ENCODE peak calls at places on chromosome 15, in six cellular contexts. F is breast epithelium, S is gastrocnemius medialis, J is IMR-90, R is HCT116, C is body of pancreas. K is an unnamed sample.

GRCh38 chr15:69730281-69731235 is 277.9 kb downstream of the RPLP1 start:
- DNase-seq in S (no peak), R (no peak), J (no peak), C (no peak), F (no peak), K (no peak)

GRCh38 chr15:33243393-33243792 is 48.9 kb upstream of the FMN1 start:
- DNase-seq in J (peak), S (no peak), C (no peak), F (no peak), R (no peak), K (no peak)

GRCh38 chr15:69394556-69395282 is 19.4 kb upstream of the KIF23 start:
- DNase-seq in F (peak), S (peak), C (peak), R (peak), J (peak), K (peak)

GRCh38 chr15:94858449-94858848 is 627.1 kb downstream of the MCTP2 start:
- DNase-seq in S (no peak), F (no peak), C (no peak), J (no peak), R (no peak), K (no peak)

GRCh38 chr15:74783072-74783807 is 1.4 kb downstream of the CSK start:
- DNase-seq in J (peak), F (no peak), R (no peak), S (no peak), C (no peak), K (no peak)

GRCh38 chr15:101675796-101676582 is 23.8 kb upstream of the TM2D3 start:
- DNase-seq in J (peak), C (no peak), R (no peak), F (no peak), S (no peak), K (no peak)

GRCh38 chr15:87707076-87707475 is 549.5 kb downstream of the NTRK3 start:
- DNase-seq in R (no peak), S (no peak), F (no peak), C (no peak), J (no peak), K (peak)

GRCh38 chr15:25611603-25612002 is 172.8 kb upstream of the UBE3A start:
- DNase-seq in C (no peak), F (no peak), S (no peak), J (peak), R (no peak), K (no peak)

GRCh38 chr15:48636511-48636910 is 9.0 kb downstream of the FBN1 start:
- DNase-seq in R (no peak), S (no peak), J (no peak), F (no peak), C (no peak), K (no peak)

GRCh38 chr15:41990243-41990605 is 17.9 kb upstream of the EHD4 start:
- DNase-seq in F (no peak), R (no peak), J (no peak), S (no peak), C (no peak), K (no peak)

GRCh38 chr15:99729920-99730319 is 3.3 kb downstream of the LYSMD4 start:
- DNase-seq in J (peak), R (no peak), S (no peak), F (no peak), C (no peak), K (no peak)

GRCh38 chr15:52466134-52466701 is 62.5 kb downstream of the MYO5A start:
- DNase-seq in J (no peak), R (no peak), F (no peak), C (no peak), S (no peak), K (no peak)

GRCh38 chr15:27783668-27784067 is 315.4 kb downstream of the OCA2 start:
- DNase-seq in S (no peak), J (no peak), F (no peak), C (no peak), R (no peak), K (peak)

GRCh38 chr15:101058735-101059134 is 139.6 kb downstream of the LRRK1 start:
- DNase-seq in R (no peak), F (no peak), J (no peak), C (no peak), S (no peak), K (no peak)

GRCh38 chr15:58463815-58464697 is 32.3 kb downstream of the LIPC start:
- DNase-seq in S (no peak), F (no peak), C (no peak), J (peak), R (no peak), K (no peak)

GRCh38 chr15:74722591-74722990 is 2.7 kb downstream of the CYP1A1 start:
- DNase-seq in S (no peak), J (no peak), R (no peak), C (no peak), F (no peak), K (no peak)

GRCh38 chr15:75817151-75817935 is 25.9 kb upstream of the UBE2Q2 start:
- DNase-seq in J (no peak), S (no peak), R (no peak), C (no peak), F (no peak), K (no peak)

GRCh38 chr15:33910741-33911140 is 57.6 kb upstream of the CHRM5 start:
- DNase-seq in R (no peak), S (no peak), J (peak), C (no peak), F (no peak), K (no peak)

GRCh38 chr15:29968099-29968892 is 114.5 kb upstream of the GOLGA8J start:
- DNase-seq in R (no peak), S (no peak), F (no peak), J (no peak), C (peak), K (no peak)

GRCh38 chr15:77420610-77421369 is at the start of gene HMG20A:
- DNase-seq in S (peak), F (peak), C (peak), R (peak), J (peak), K (no peak)

GRCh38 chr15:48987142-48987541 is 23.4 kb upstream of the SHC4 start:
- DNase-seq in S (no peak), C (no peak), F (no peak), R (no peak), J (no peak), K (no peak)

GRCh38 chr15:68578960-68579935 is at the start of gene CORO2B:
- DNase-seq in C (peak), R (no peak), F (no peak), S (no peak), J (peak), K (no peak)

GRCh38 chr15:30954674-30955073 is 36.8 kb downstream of the MTMR10 start:
- DNase-seq in S (no peak), F (no peak), R (no peak), C (no peak), J (peak), K (no peak)

GRCh38 chr15:51952805-51953204 is 18.8 kb downstream of the LEO1 start:
- DNase-seq in S (no peak), J (no peak), F (no peak), R (no peak), C (no peak), K (no peak)

GRCh38 chr15:72774696-72775383 is 8.7 kb downstream of the ADPGK start:
- DNase-seq in J (no peak), S (no peak), C (no peak), F (no peak), R (no peak), K (no peak)

GRCh38 chr15:68383161-68384074 is 48.5 kb downstream of the ITGA11 start:
- DNase-seq in F (no peak), J (peak), S (no peak), C (peak), R (peak), K (peak)

GRCh38 chr15:25236143-25236860 is 202.5 kb downstream of the UBE3A start:
- DNase-seq in C (no peak), R (no peak), S (no peak), J (no peak), F (no peak), K (no peak)

GRCh38 chr15:48954538-48954937 is 9.2 kb downstream of the SHC4 start:
- DNase-seq in R (no peak), F (no peak), J (peak), S (no peak), C (no peak), K (peak)

GRCh38 chr15:51758645-51759044 is 7.2 kb downstream of the TMOD2 start:
- DNase-seq in R (no peak), S (no peak), F (no peak), C (peak), J (peak), K (peak)

GRCh38 chr15:87710406-87710805 is 546.1 kb downstream of the NTRK3 start:
- DNase-seq in S (no peak), C (peak), J (peak), F (no peak), R (no peak), K (peak)

GRCh38 chr15:45634442-45635190 is at the start of gene SQOR:
- DNase-seq in C (peak), J (peak), R (peak), S (peak), F (peak), K (peak)

GRCh38 chr15:93028111-93028631 is 60.8 kb downstream of the RGMA start:
- DNase-seq in R (no peak), C (no peak), F (no peak), S (no peak), J (no peak), K (no peak)

GRCh38 chr15:83106994-83107840 is at the start of gene TM6SF1:
- DNase-seq in C (no peak), F (no peak), J (no peak), R (no peak), S (peak), K (no peak)

GRCh38 chr15:26974120-26974780 is 3.3 kb downstream of the GABRG3 start:
- DNase-seq in S (no peak), R (no peak), J (peak), F (no peak), C (no peak), K (no peak)

GRCh38 chr15:93087825-93088199 is 1.2 kb downstream of the RGMA start:
- DNase-seq in F (no peak), S (peak), J (peak), R (peak), C (peak), K (peak)

GRCh38 chr15:23881299-23881698 is 194.2 kb upstream of the NDN start:
- DNase-seq in C (no peak), R (no peak), J (no peak), F (no peak), S (no peak), K (no peak)
- H3K27ac ChIP-seq in C (no peak), R (no peak), J (no peak), F (no peak), S (no peak), K (no peak)

DNA sequence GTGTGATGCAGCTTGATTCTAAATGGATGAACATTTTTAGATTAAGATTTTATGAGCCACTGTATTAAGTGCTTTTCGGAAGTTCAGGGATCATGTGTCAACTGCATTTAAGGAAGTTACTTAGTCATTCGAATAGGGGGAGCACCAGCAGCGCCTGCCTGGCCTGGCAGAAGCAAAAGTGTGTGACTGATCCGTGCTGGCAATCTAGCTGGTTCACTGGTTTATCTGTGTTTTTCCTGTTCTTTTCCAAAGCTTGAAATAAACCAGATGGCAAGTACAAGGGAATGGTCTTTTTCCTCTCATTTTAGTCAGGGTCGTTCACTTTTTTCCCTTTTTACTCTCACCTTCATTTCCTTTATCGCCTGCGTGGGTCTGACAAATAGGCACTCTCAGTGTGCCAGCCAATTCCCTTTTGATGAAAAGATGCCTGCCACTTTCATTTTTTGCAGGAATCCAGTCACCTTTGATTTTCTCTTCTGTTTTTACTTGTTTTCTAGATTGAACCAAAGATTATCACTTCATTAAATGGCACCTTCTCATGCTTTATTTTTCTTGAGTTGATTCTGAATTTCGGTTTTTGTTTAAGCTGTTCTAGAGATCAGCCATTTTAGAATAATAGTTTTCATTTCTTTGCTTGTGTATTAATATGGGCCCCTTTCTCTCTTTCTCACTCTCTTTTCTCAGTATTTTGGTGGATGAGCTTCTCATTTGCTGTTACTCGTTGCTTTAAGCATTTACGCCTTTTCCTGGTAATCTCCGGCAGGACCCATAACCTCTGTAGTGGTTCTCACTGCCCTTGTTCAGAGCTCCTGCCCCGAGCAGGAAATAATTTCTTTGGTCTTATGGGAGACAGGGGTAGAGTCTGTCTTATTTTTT is 2.8 kb downstream of the ABHD2 start:
- DNase-seq in C (peak), R (no peak), S (peak), J (peak), F (no peak), K (peak)
- TF ChIP-seq POLR2A in C (peak), R (no peak), S (peak), J (no peak), F (no peak), K (no peak)

GRCh38 chr15:67031321-67031720 is 34.1 kb upstream of the SMAD3 start:
- DNase-seq in J (no peak), F (no peak), R (no peak), S (no peak), C (no peak), K (no peak)
- H3K27ac ChIP-seq in J (no peak), F (no peak), R (no peak), S (no peak), C (no peak), K (no peak)

DNA sequence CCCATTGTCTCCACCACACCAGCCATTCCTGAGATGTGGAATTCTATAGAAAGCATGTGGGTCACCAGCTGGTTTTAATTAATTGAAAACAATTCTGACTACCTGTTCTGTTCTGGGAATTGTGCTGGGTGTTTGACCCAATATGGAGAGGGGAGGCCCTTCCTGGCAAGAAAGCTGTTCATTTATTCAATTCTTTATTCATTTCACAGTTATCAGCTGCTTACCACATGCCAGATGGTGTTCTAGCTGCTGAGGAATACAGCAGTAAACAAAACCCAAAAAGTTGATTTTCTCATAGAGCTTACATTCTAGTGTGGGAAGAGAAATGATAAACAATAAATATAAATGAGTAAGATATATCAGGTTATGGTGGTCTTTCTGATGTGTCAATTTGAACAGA is 296.1 kb upstream of the RASGRP1 start:
- DNase-seq in R (no peak), C (no peak), J (peak), F (no peak), S (no peak), K (no peak)
- TF ChIP-seq POLR2A in R (no peak), C (no peak), J (no peak), F (no peak), S (no peak), K (no peak)

GRCh38 chr15:81294501-81294850 is 29.5 kb downstream of the STARD5 start:
- DNase-seq in R (no peak), C (no peak), J (no peak), F (no peak), S (no peak), K (no peak)
- H3K27ac ChIP-seq in R (no peak), C (peak), J (no peak), F (peak), S (no peak), K (no peak)

GRCh38 chr15:40382580-40383456 is at the start of gene KNSTRN:
- DNase-seq in J (peak), S (peak), R (peak), F (peak), C (peak), K (peak)
- TF ChIP-seq POLR2A in J (peak), S (peak), R (peak), F (no peak), C (peak), K (no peak)

DNA sequence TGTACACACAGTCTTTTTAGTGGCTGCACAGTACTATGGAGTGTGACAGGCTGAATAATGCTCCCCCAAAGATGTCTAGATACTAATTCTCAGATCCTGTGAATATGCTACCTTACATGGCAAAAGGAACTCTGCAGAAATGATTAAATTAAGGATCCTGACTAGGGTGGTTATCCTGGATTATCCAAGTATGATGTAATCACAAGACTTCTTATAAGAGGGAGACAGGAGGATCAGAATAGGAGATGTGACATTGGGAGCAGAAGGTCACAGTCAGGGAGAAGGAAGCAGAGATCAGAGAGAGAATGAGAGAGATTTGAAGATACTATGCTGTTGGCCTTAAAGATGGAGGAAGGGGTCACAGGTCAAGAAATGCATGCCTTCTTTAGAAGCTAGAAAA is 34.5 kb downstream of the GABPB1 start:
- DNase-seq in F (no peak), J (no peak), R (no peak), S (no peak), C (no peak), K (no peak)
- H3K27ac ChIP-seq in F (no peak), J (no peak), R (no peak), S (no peak), C (no peak), K (no peak)

DNA sequence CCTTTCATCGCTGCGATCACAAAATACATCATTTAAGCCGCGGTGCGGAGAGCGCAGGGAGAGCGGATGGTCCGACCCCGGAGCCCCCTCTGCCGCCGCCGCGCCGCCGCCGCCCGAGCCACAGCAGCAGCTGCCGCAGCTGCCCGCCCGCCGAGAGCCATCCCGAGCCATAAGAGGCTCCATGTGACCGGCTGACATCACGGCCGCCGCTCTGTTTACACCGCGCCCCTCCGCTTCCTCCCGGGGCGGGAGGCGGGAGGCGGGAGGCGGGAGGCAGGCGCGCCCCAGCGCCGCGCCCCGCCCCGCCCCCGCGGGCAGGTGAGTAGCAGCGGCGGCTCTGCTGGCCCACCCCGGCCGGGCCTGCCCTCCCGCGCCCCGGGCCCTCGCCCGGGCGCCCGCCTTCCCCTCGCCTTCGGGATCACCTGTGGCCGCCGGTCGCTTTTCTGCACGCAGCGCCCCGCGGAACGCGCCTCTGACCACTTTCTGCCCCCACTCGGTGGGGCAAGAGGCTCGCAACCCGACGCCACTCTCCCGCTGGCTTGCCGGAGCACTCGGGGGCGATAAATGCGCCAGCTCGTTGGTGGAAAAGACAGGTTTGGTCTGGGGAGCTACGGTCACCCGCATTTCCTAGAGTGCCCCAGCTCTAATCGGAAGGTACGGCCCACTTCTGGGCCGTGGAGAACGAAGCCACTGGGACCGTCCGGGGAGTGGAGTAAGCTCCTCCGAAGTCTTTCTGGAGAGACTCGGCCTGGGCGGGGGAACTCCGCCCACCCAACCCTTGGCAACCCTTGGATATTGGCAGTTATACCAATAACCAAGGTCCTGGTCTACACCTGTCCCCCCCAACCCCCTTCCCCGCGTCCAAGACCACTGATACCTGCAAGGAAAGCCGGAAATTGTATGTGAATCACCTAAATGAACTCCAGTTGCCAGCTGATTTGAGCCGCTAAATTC is 113.7 kb upstream of the ICE2 start:
- DNase-seq in C (peak), S (peak), R (no peak), J (peak), F (peak), K (no peak)
- TF ChIP-seq POLR2A in C (peak), S (peak), R (no peak), J (peak), F (peak), K (peak)

GRCh38 chr15:85727068-85727467 is 67.7 kb downstream of the KLHL25 start:
- DNase-seq in C (no peak), R (no peak), S (no peak), J (no peak), F (no peak), K (no peak)
- H3K27ac ChIP-seq in C (peak), R (no peak), S (peak), J (no peak), F (peak), K (peak)